ENCODE peak calls at places on chromosomes 16 and 17, in five cellular contexts. One of them, this sample, is unnamed.

GRCh38 chr16:71262391-71262790 is 26.8 kb downstream of the CMTR2 start:
- DNase-seq in NCI-H1436: no peak
- DNase-seq in non-pigmented ciliary epithelial cell: no peak
- DNase-seq in KG1: no peak
- DNase-seq in activated effector memory CD4-positive, alpha-beta T cell treated with anti-CD3 and anti-CD28 coated beads, Interleukin-2, amount 50 U/mL, for 16 hours: no peak
- DNase-seq in this sample: no peak

GRCh38 chr17:45578516-45579455 is 88.3 kb upstream of the PLEKHM1 start:
- DNase-seq in NCI-H1436: no peak
- DNase-seq in non-pigmented ciliary epithelial cell: no peak
- DNase-seq in KG1: no peak
- DNase-seq in activated effector memory CD4-positive, alpha-beta T cell treated with anti-CD3 and anti-CD28 coated beads, Interleukin-2, amount 50 U/mL, for 16 hours: no peak
- DNase-seq in this sample: no peak

GRCh38 chr17:41777157-41777578 is 9.3 kb downstream of the JUP start:
- DNase-seq in NCI-H1436: no peak
- DNase-seq in non-pigmented ciliary epithelial cell: no peak
- DNase-seq in KG1: no peak
- DNase-seq in activated effector memory CD4-positive, alpha-beta T cell treated with anti-CD3 and anti-CD28 coated beads, Interleukin-2, amount 50 U/mL, for 16 hours: no peak
- DNase-seq in this sample: no peak

GRCh38 chr16:1899641-1900451 is 18.4 kb downstream of the HS3ST6 start:
- DNase-seq in NCI-H1436: peak
- DNase-seq in non-pigmented ciliary epithelial cell: no peak
- DNase-seq in KG1: no peak
- DNase-seq in activated effector memory CD4-positive, alpha-beta T cell treated with anti-CD3 and anti-CD28 coated beads, Interleukin-2, amount 50 U/mL, for 16 hours: no peak
- DNase-seq in this sample: no peak

GRCh38 chr16:51762081-51762995 is 611.3 kb upstream of the SALL1 start:
- DNase-seq in NCI-H1436: peak
- DNase-seq in non-pigmented ciliary epithelial cell: peak
- DNase-seq in KG1: peak
- DNase-seq in activated effector memory CD4-positive, alpha-beta T cell treated with anti-CD3 and anti-CD28 coated beads, Interleukin-2, amount 50 U/mL, for 16 hours: peak
- DNase-seq in this sample: peak

GRCh38 chr16:30025574-30025973 is 2.6 kb downstream of the C16orf92 start:
- DNase-seq in NCI-H1436: no peak
- DNase-seq in non-pigmented ciliary epithelial cell: no peak
- DNase-seq in KG1: no peak
- DNase-seq in activated effector memory CD4-positive, alpha-beta T cell treated with anti-CD3 and anti-CD28 coated beads, Interleukin-2, amount 50 U/mL, for 16 hours: no peak
- DNase-seq in this sample: no peak

GRCh38 chr16:68644715-68645493 is at the start of gene CDH3:
- DNase-seq in NCI-H1436: peak
- DNase-seq in non-pigmented ciliary epithelial cell: no peak
- DNase-seq in KG1: no peak
- DNase-seq in activated effector memory CD4-positive, alpha-beta T cell treated with anti-CD3 and anti-CD28 coated beads, Interleukin-2, amount 50 U/mL, for 16 hours: peak
- DNase-seq in this sample: no peak

GRCh38 chr16:88810868-88811599 is 694 bp downstream of the APRT start:
- DNase-seq in NCI-H1436: peak
- DNase-seq in non-pigmented ciliary epithelial cell: no peak
- DNase-seq in KG1: peak
- DNase-seq in activated effector memory CD4-positive, alpha-beta T cell treated with anti-CD3 and anti-CD28 coated beads, Interleukin-2, amount 50 U/mL, for 16 hours: peak
- DNase-seq in this sample: no peak

GRCh38 chr17:81846743-81847689 is 12.2 kb upstream of the PPP1R27 start:
- DNase-seq in NCI-H1436: no peak
- DNase-seq in non-pigmented ciliary epithelial cell: no peak
- DNase-seq in KG1: no peak
- DNase-seq in activated effector memory CD4-positive, alpha-beta T cell treated with anti-CD3 and anti-CD28 coated beads, Interleukin-2, amount 50 U/mL, for 16 hours: no peak
- DNase-seq in this sample: peak

GRCh38 chr17:29078183-29079045 is 35.5 kb downstream of the PIPOX start:
- DNase-seq in NCI-H1436: no peak
- DNase-seq in non-pigmented ciliary epithelial cell: no peak
- DNase-seq in KG1: no peak
- DNase-seq in activated effector memory CD4-positive, alpha-beta T cell treated with anti-CD3 and anti-CD28 coated beads, Interleukin-2, amount 50 U/mL, for 16 hours: no peak
- DNase-seq in this sample: no peak

GRCh38 chr17:57875109-57876022 is 25.5 kb upstream of the MRPS23 start:
- DNase-seq in NCI-H1436: no peak
- DNase-seq in non-pigmented ciliary epithelial cell: peak
- DNase-seq in KG1: no peak
- DNase-seq in activated effector memory CD4-positive, alpha-beta T cell treated with anti-CD3 and anti-CD28 coated beads, Interleukin-2, amount 50 U/mL, for 16 hours: no peak
- DNase-seq in this sample: peak

GRCh38 chr16:56912746-56913703 is 18.9 kb upstream of the HERPUD1 start:
- DNase-seq in NCI-H1436: no peak
- DNase-seq in non-pigmented ciliary epithelial cell: no peak
- DNase-seq in KG1: no peak
- DNase-seq in activated effector memory CD4-positive, alpha-beta T cell treated with anti-CD3 and anti-CD28 coated beads, Interleukin-2, amount 50 U/mL, for 16 hours: no peak
- DNase-seq in this sample: no peak